ENCODE peak calls at places on chromosomes 4 and X, in four cellular contexts. M is stimulated activated CD4-positive, alpha-beta T cell treated with anti-CD3 and anti-CD28 coated beads, Interleukin-4, amount 100 ng/mL, for 48 hours; I is kidney tubule cell; D is activated T-cell treated with anti-CD3 and anti-CD28 coated beads, Interleukin-2, amount 50 U/mL, for 24 hours. G is an unnamed sample.

GRCh38 chr4:13783800-13784411 is 156.4 kb upstream of the BOD1L1 start:
- DNase-seq in D (no peak), I (peak), M (no peak), G (no peak)

GRCh38 chr4:77593101-77593500 is 12.5 kb upstream of the CXCL13 start:
- DNase-seq in I (no peak), M (no peak), D (no peak), G (no peak)

GRCh38 chr4:53929955-53930798 is 134.2 kb downstream of the CHIC2 start:
- DNase-seq in I (peak), M (peak), D (peak), G (peak)

GRCh38 chr4:136812100-136812880 is 720.0 kb downstream of the PCDH18 start:
- DNase-seq in M (no peak), I (no peak), D (no peak), G (no peak)

GRCh38 chr4:165994706-165995105 is 121.7 kb downstream of the TLL1 start:
- DNase-seq in I (peak), M (no peak), D (no peak), G (peak)

GRCh38 chr4:141642711-141643110 is 6.3 kb downstream of the IL15 start:
- DNase-seq in I (peak), D (no peak), M (no peak), G (no peak)

GRCh38 chr4:33467291-33467690 is 2747.1 kb downstream of the PCDH7 start:
- DNase-seq in M (no peak), I (no peak), D (no peak), G (no peak)

GRCh38 chr4:150176559-150176958 is 98.3 kb downstream of the DCLK2 start:
- DNase-seq in I (no peak), D (no peak), M (no peak), G (peak)

GRCh38 chrX:94058728-94059382 is 384.8 kb downstream of the FAM133A start:
- DNase-seq in M (no peak), D (no peak), I (peak), G (no peak)

GRCh38 chr4:11098461-11098860 is 330.2 kb downstream of the HS3ST1 start:
- DNase-seq in D (no peak), I (no peak), M (no peak), G (no peak)

GRCh38 chr4:102042843-102043802 is 252.6 kb downstream of the BANK1 start:
- DNase-seq in M (no peak), I (no peak), D (no peak), G (no peak)

GRCh38 chr4:8147231-8147970 is 11.2 kb downstream of the ABLIM2 start:
- DNase-seq in M (no peak), D (no peak), I (no peak), G (no peak)

GRCh38 chr4:26410385-26411293 is 79.6 kb downstream of the CCKAR start:
- DNase-seq in I (peak), D (no peak), M (peak), G (peak)

G was measured in EL.